ENCODE peak calls at places on chromosomes 13 and 19, in ten cellular contexts. H is GOT3; B is Caki2; O is NCI-H526 treated with DMSO at 0.1 percent for 48 hours; S is hippocampal formation; R is stomach; Y is stimulated activated CD8-positive, alpha-beta memory T cell treated with anti-CD3 and anti-CD28 coated beads, Interleukin-7, amount 100 ng/mL, for 48 hours; J is substantia nigra; E is choroid plexus epithelial cell; Q is IMR-90. U is an unnamed sample.
A peak's percentile ranks its signal among the peaks of the same experiment; 100 is the strongest.

GRCh38 chr19:9435279-9436268 is at the start of gene ZNF266:
- DNase-seq in H (peak; percentile 57), B (peak; percentile 81), O (peak; percentile 35), S (peak; percentile 80), R (peak; percentile 91), Y (peak; percentile 86), J (peak; percentile 46), E (peak; percentile 94), Q (peak; percentile 90), U (peak; percentile 89)

GRCh38 chr19:34265221-34265650 is 10.9 kb downstream of the GARRE1 start:
- DNase-seq in H (no peak), B (no peak), O (no peak), S (no peak), R (no peak), Y (no peak), J (no peak), E (no peak), Q (no peak), U (no peak)

GRCh38 chr13:24865158-24865557 is 101.2 kb downstream of the RNF17 start:
- DNase-seq in H (no peak), B (no peak), O (no peak), S (no peak), R (no peak), Y (no peak), J (no peak), E (peak; percentile 42), Q (peak; percentile 4), U (no peak)

GRCh38 chr13:35649162-35649561 is 172.7 kb upstream of the MAB21L1 start:
- DNase-seq in H (no peak), B (no peak), O (no peak), S (no peak), R (no peak), Y (no peak), J (no peak), E (peak; percentile 10), Q (peak; percentile 2), U (no peak)

GRCh38 chr19:45883881-45884681 is 1.9 kb downstream of the IRF2BP1 start:
- DNase-seq in H (no peak), B (no peak), O (no peak), S (no peak), R (peak; percentile 43), Y (no peak), J (no peak), E (no peak), Q (no peak), U (no peak)

GRCh38 chr13:22993148-22993547 is 187.6 kb upstream of the SGCG start:
- DNase-seq in H (no peak), B (no peak), O (peak; percentile 63), S (no peak), R (no peak), Y (no peak), J (no peak), E (no peak), Q (no peak), U (no peak)

GRCh38 chr13:22800726-22801401 is 379.9 kb upstream of the SGCG start:
- DNase-seq in H (no peak), B (no peak), O (no peak), S (peak; percentile 31), R (no peak), Y (no peak), J (no peak), E (no peak), Q (peak; percentile 0), U (peak; percentile 8)

GRCh38 chr19:3404324-3405260 is 38.2 kb downstream of the NFIC start:
- DNase-seq in H (no peak), B (no peak), O (no peak), S (peak; percentile 85), R (peak; percentile 88), Y (no peak), J (peak; percentile 75), E (peak; percentile 92), Q (peak; percentile 93), U (no peak)

GRCh38 chr13:36346222-36347083 is at the start of gene SPART:
- DNase-seq in H (peak; percentile 76), B (peak; percentile 84), O (peak; percentile 95), S (peak; percentile 96), R (peak; percentile 93), Y (peak; percentile 75), J (peak; percentile 95), E (peak; percentile 95), Q (peak; percentile 88), U (peak; percentile 84)

GRCh38 chr19:58117841-58118575 is 20.0 kb upstream of the ZSCAN18 start:
- DNase-seq in H (no peak), B (no peak), O (no peak), S (no peak), R (no peak), Y (no peak), J (no peak), E (no peak), Q (no peak), U (no peak)

GRCh38 chr19:47587295-47587694 is 14.3 kb upstream of the ZNF541 start:
- DNase-seq in H (no peak), B (no peak), O (no peak), S (no peak), R (no peak), Y (no peak), J (no peak), E (peak; percentile 66), Q (peak; percentile 51), U (no peak)

U was measured in small intestine.